ENCODE peak calls at places on chromosomes 5 and 9, in five cellular contexts. One of them, this sample, is unnamed.

GRCh38 chr5:170319281-170319680 is 21.7 kb upstream of the LCP2 start:
- DNase-seq in astrocyte: no peak
- DNase-seq in mesenchymal stem cell: no peak
- DNase-seq in neuronal stem cell: no peak
- DNase-seq in GM23248: no peak
- DNase-seq in this sample: no peak

GRCh38 chr9:114389612-114390368 is 2.0 kb upstream of the AKNA start:
- DNase-seq in astrocyte: no peak
- DNase-seq in mesenchymal stem cell: no peak
- DNase-seq in neuronal stem cell: no peak
- DNase-seq in GM23248: no peak
- DNase-seq in this sample: no peak

GRCh38 chr5:54469655-54470054 is 14.2 kb downstream of the HSPB3 start:
- DNase-seq in astrocyte: no peak
- DNase-seq in mesenchymal stem cell: peak
- DNase-seq in neuronal stem cell: no peak
- DNase-seq in GM23248: peak
- DNase-seq in this sample: no peak

GRCh38 chr5:79448336-79448735 is 65.6 kb downstream of the HOMER1 start:
- DNase-seq in astrocyte: peak
- DNase-seq in mesenchymal stem cell: peak
- DNase-seq in neuronal stem cell: no peak
- DNase-seq in GM23248: peak
- DNase-seq in this sample: no peak

GRCh38 chr5:11595045-11595444 is 309.2 kb downstream of the CTNND2 start:
- DNase-seq in astrocyte: no peak
- DNase-seq in mesenchymal stem cell: no peak
- DNase-seq in neuronal stem cell: no peak
- DNase-seq in GM23248: no peak
- DNase-seq in this sample: no peak

GRCh38 chr5:179259731-179260323 is 85.4 kb downstream of the ADAMTS2 start:
- DNase-seq in astrocyte: no peak
- DNase-seq in mesenchymal stem cell: no peak
- DNase-seq in neuronal stem cell: no peak
- DNase-seq in GM23248: no peak
- DNase-seq in this sample: no peak

GRCh38 chr9:8486095-8486494 is 686.5 kb upstream of the DMAC1 start:
- DNase-seq in astrocyte: peak
- DNase-seq in mesenchymal stem cell: peak
- DNase-seq in neuronal stem cell: no peak
- DNase-seq in GM23248: no peak
- DNase-seq in this sample: no peak

GRCh38 chr5:14156611-14157493 is 13.7 kb downstream of the TRIO start:
- DNase-seq in astrocyte: peak
- DNase-seq in mesenchymal stem cell: peak
- DNase-seq in neuronal stem cell: no peak
- DNase-seq in GM23248: peak
- DNase-seq in this sample: no peak

GRCh38 chr5:151880304-151880703 is 44.3 kb downstream of the GLRA1 start:
- DNase-seq in astrocyte: no peak
- DNase-seq in mesenchymal stem cell: no peak
- DNase-seq in neuronal stem cell: no peak
- DNase-seq in GM23248: no peak
- DNase-seq in this sample: no peak

GRCh38 chr5:176935017-176935416 is 35.9 kb upstream of the HK3 start:
- DNase-seq in astrocyte: no peak
- DNase-seq in mesenchymal stem cell: no peak
- DNase-seq in neuronal stem cell: no peak
- DNase-seq in GM23248: no peak
- DNase-seq in this sample: no peak

GRCh38 chr9:27726244-27727141 is 153.2 kb upstream of the C9orf72 start:
- DNase-seq in astrocyte: peak
- DNase-seq in mesenchymal stem cell: peak
- DNase-seq in neuronal stem cell: peak
- DNase-seq in GM23248: peak
- DNase-seq in this sample: peak

GRCh38 chr5:75446068-75446467 is 65.4 kb downstream of the CERT1 start:
- DNase-seq in astrocyte: no peak
- DNase-seq in mesenchymal stem cell: no peak
- DNase-seq in neuronal stem cell: no peak
- DNase-seq in GM23248: no peak
- DNase-seq in this sample: no peak

GRCh38 chr5:39024884-39025283 is 49.3 kb downstream of the RICTOR start:
- DNase-seq in astrocyte: peak
- DNase-seq in mesenchymal stem cell: peak
- DNase-seq in neuronal stem cell: no peak
- DNase-seq in GM23248: peak
- DNase-seq in this sample: no peak

GRCh38 chr9:36942891-36943290 is 91.2 kb downstream of the PAX5 start:
- DNase-seq in astrocyte: no peak
- DNase-seq in mesenchymal stem cell: no peak
- DNase-seq in neuronal stem cell: no peak
- DNase-seq in GM23248: no peak
- DNase-seq in this sample: no peak

GRCh38 chr5:81077105-81077504 is 116.9 kb downstream of the RASGRF2 start:
- DNase-seq in astrocyte: no peak
- DNase-seq in mesenchymal stem cell: no peak
- DNase-seq in neuronal stem cell: no peak
- DNase-seq in GM23248: no peak
- DNase-seq in this sample: no peak

GRCh38 chr5:179180921-179181645 is 120.9 kb downstream of the ZNF354C start:
- DNase-seq in astrocyte: no peak
- DNase-seq in mesenchymal stem cell: no peak
- DNase-seq in neuronal stem cell: no peak
- DNase-seq in GM23248: no peak
- DNase-seq in this sample: no peak

GRCh38 chr9:128249558-128249913 is 26.3 kb downstream of the GOLGA2 start:
- DNase-seq in astrocyte: no peak
- DNase-seq in mesenchymal stem cell: no peak
- DNase-seq in neuronal stem cell: no peak
- DNase-seq in GM23248: no peak
- DNase-seq in this sample: peak

GRCh38 chr9:128729302-128729701 is 5.4 kb upstream of the ZDHHC12 start:
- DNase-seq in astrocyte: no peak
- DNase-seq in mesenchymal stem cell: no peak
- DNase-seq in neuronal stem cell: no peak
- DNase-seq in GM23248: no peak
- DNase-seq in this sample: no peak

GRCh38 chr5:9927521-9927997 is 297.4 kb upstream of the TAS2R1 start:
- DNase-seq in astrocyte: peak
- DNase-seq in mesenchymal stem cell: peak
- DNase-seq in neuronal stem cell: no peak
- DNase-seq in GM23248: peak
- DNase-seq in this sample: no peak

GRCh38 chr9:88502552-88503034 is 32.4 kb upstream of the NXNL2 start:
- DNase-seq in astrocyte: no peak
- DNase-seq in mesenchymal stem cell: no peak
- DNase-seq in neuronal stem cell: no peak
- DNase-seq in GM23248: no peak
- DNase-seq in this sample: no peak

GRCh38 chr9:4678679-4679267 is 596 bp upstream of the CDC37L1 start:
- DNase-seq in astrocyte: no peak
- DNase-seq in mesenchymal stem cell: peak
- DNase-seq in neuronal stem cell: peak
- DNase-seq in GM23248: peak
- DNase-seq in this sample: no peak

GRCh38 chr5:177311361-177311722 is 356 bp downstream of the MXD3 start:
- DNase-seq in astrocyte: no peak
- DNase-seq in mesenchymal stem cell: peak
- DNase-seq in neuronal stem cell: no peak
- DNase-seq in GM23248: peak
- DNase-seq in this sample: no peak

GRCh38 chr9:37025381-37026084 is 8.5 kb downstream of the PAX5 start:
- DNase-seq in astrocyte: no peak
- DNase-seq in mesenchymal stem cell: no peak
- DNase-seq in neuronal stem cell: no peak
- DNase-seq in GM23248: peak
- DNase-seq in this sample: no peak

GRCh38 chr5:179819296-179820126 is 1.2 kb upstream of the SQSTM1 start:
- DNase-seq in astrocyte: peak
- DNase-seq in mesenchymal stem cell: peak
- DNase-seq in neuronal stem cell: no peak
- DNase-seq in GM23248: peak
- DNase-seq in this sample: peak

GRCh38 chr5:168291961-168292782 is 727 bp downstream of the WWC1 start:
- DNase-seq in astrocyte: no peak
- DNase-seq in mesenchymal stem cell: peak
- DNase-seq in neuronal stem cell: no peak
- DNase-seq in GM23248: peak
- DNase-seq in this sample: no peak

GRCh38 chr5:168296687-168297086 is 5.2 kb downstream of the WWC1 start:
- DNase-seq in astrocyte: no peak
- DNase-seq in mesenchymal stem cell: no peak
- DNase-seq in neuronal stem cell: no peak
- DNase-seq in GM23248: no peak
- DNase-seq in this sample: no peak

GRCh38 chr5:168292783-168293696 is 1.6 kb downstream of the WWC1 start:
- DNase-seq in astrocyte: no peak
- DNase-seq in mesenchymal stem cell: no peak
- DNase-seq in neuronal stem cell: no peak
- DNase-seq in GM23248: no peak
- DNase-seq in this sample: no peak

GRCh38 chr5:168298949-168299348 is 7.5 kb downstream of the WWC1 start:
- DNase-seq in astrocyte: no peak
- DNase-seq in mesenchymal stem cell: no peak
- DNase-seq in neuronal stem cell: no peak
- DNase-seq in GM23248: no peak
- DNase-seq in this sample: no peak

GRCh38 chr5:168295574-168296201 is 4.2 kb downstream of the WWC1 start:
- DNase-seq in astrocyte: peak
- DNase-seq in mesenchymal stem cell: peak
- DNase-seq in neuronal stem cell: peak
- DNase-seq in GM23248: peak
- DNase-seq in this sample: no peak
- H3K4me2 ChIP-seq in astrocyte: peak
- H3K4me2 ChIP-seq in mesenchymal stem cell: no peak
- H3K4me2 ChIP-seq in neuronal stem cell: peak
- H3K4me2 ChIP-seq in GM23248: no peak
- H3K4me2 ChIP-seq in this sample: no peak

GRCh38 chr5:6766558-6767191 is 53.4 kb downstream of the TENT4A start:
- DNase-seq in astrocyte: peak
- DNase-seq in mesenchymal stem cell: peak
- DNase-seq in neuronal stem cell: no peak
- DNase-seq in GM23248: peak
- DNase-seq in this sample: no peak
- H3K4me2 ChIP-seq in astrocyte: peak
- H3K4me2 ChIP-seq in mesenchymal stem cell: peak
- H3K4me2 ChIP-seq in neuronal stem cell: no peak
- H3K4me2 ChIP-seq in GM23248: no peak
- H3K4me2 ChIP-seq in this sample: no peak

DNA sequence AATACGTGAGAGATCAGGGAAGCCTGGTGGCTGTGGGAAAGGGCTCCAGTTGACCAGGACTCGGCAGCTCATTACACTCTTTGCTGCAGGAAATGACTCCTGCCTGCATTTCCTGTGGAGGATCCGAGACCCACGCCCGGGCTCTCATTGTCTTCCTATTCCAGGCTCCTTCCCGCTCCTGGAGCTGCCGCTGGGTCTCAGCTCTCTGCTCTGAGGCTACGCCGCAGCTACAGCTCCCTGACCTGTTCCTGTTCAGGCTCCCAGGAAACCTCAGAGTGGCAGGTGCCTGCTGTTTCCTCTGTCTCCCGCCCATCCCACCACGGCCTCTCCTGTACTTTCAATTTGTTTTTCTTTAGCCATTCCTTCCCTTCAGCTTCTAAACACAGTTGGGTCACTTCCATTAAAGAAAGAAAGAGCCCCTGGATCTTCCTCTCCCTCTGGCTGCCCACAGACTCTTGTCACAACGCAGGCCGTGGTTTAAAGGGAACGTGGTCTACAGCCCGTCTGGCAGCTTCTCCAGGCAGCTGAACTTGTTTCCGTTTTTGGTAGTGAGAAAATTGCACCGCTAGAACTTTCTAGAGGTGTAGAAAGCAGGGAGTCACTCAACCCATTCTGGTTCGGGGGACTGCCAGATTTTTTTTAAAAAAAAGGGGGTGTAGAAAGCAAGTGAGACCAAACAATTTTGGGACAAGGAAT is 71.4 kb downstream of the IL6ST start:
- DNase-seq in astrocyte: no peak
- DNase-seq in mesenchymal stem cell: no peak
- DNase-seq in neuronal stem cell: no peak
- DNase-seq in GM23248: peak
- DNase-seq in this sample: no peak
- H3K4me2 ChIP-seq in astrocyte: peak
- H3K4me2 ChIP-seq in mesenchymal stem cell: no peak
- H3K4me2 ChIP-seq in neuronal stem cell: no peak
- H3K4me2 ChIP-seq in GM23248: peak
- H3K4me2 ChIP-seq in this sample: peak

GRCh38 chr5:135393691-135394090 is 5.3 kb downstream of the MACROH2A1 start:
- DNase-seq in astrocyte: peak
- DNase-seq in mesenchymal stem cell: peak
- DNase-seq in neuronal stem cell: no peak
- DNase-seq in GM23248: peak
- DNase-seq in this sample: no peak
- H3K4me2 ChIP-seq in astrocyte: peak
- H3K4me2 ChIP-seq in mesenchymal stem cell: no peak
- H3K4me2 ChIP-seq in neuronal stem cell: no peak
- H3K4me2 ChIP-seq in GM23248: no peak
- H3K4me2 ChIP-seq in this sample: no peak

GRCh38 chr5:174720066-174720611 is 4.2 kb upstream of the MSX2 start:
- DNase-seq in astrocyte: no peak
- DNase-seq in mesenchymal stem cell: no peak
- DNase-seq in neuronal stem cell: no peak
- DNase-seq in GM23248: no peak
- DNase-seq in this sample: no peak
- H3K4me2 ChIP-seq in astrocyte: peak
- H3K4me2 ChIP-seq in mesenchymal stem cell: no peak
- H3K4me2 ChIP-seq in neuronal stem cell: peak
- H3K4me2 ChIP-seq in GM23248: no peak
- H3K4me2 ChIP-seq in this sample: no peak

This sample was measured in K562.